ENCODE peak calls at places on chromosomes 13 and 19, in ten cellular contexts. P is MM.1S, X is dorsolateral prefrontal cortex, K is bronchial epithelial cell, V is foreskin fibroblast, A is hepatocyte, Y is HL-60, M is neural progenitor cell, W is AG10803, E is AG04449. I is an unnamed sample.

GRCh38 chr19:19597809-19598306 is 20.6 kb downstream of the PBX4 start:
- DNase-seq in P (no peak), X (no peak), K (no peak), V (no peak), A (no peak), Y (no peak), M (no peak), W (no peak), E (no peak), I (no peak)

GRCh38 chr13:103282571-103283450 is 216.6 kb upstream of the SLC10A2 start:
- DNase-seq in P (no peak), X (no peak), K (peak), V (peak), A (peak), Y (no peak), M (no peak), W (no peak), E (no peak), I (peak)

GRCh38 chr19:2207991-2208860 is 27.9 kb downstream of the PLEKHJ1 start:
- DNase-seq in P (no peak), X (no peak), K (peak), V (peak), A (peak), Y (no peak), M (peak), W (peak), E (no peak), I (peak)

GRCh38 chr19:42325896-42326771 is 699 bp downstream of the MEGF8 start:
- DNase-seq in P (peak), X (no peak), K (no peak), V (peak), A (no peak), Y (peak), M (no peak), W (no peak), E (no peak), I (no peak)

GRCh38 chr19:16057062-16057461 is 19.2 kb upstream of the TPM4 start:
- DNase-seq in P (no peak), X (no peak), K (no peak), V (no peak), A (no peak), Y (no peak), M (no peak), W (no peak), E (no peak), I (no peak)

GRCh38 chr19:8695911-8696310 is 2.7 kb downstream of the ACTL9 start:
- DNase-seq in P (no peak), X (no peak), K (no peak), V (no peak), A (no peak), Y (no peak), M (no peak), W (no peak), E (no peak), I (no peak)

GRCh38 chr19:49710372-49710951 is 19.5 kb downstream of the CPT1C start:
- DNase-seq in P (no peak), X (no peak), K (no peak), V (peak), A (no peak), Y (no peak), M (no peak), W (no peak), E (no peak), I (peak)

GRCh38 chr13:23615677-23616076 is 45.5 kb downstream of the TNFRSF19 start:
- DNase-seq in P (no peak), X (no peak), K (no peak), V (no peak), A (no peak), Y (no peak), M (peak), W (no peak), E (no peak), I (no peak)

GRCh38 chr19:532578-533484 is 1.3 kb downstream of the CDC34 start:
- DNase-seq in P (peak), X (peak), K (peak), V (peak), A (peak), Y (peak), M (peak), W (peak), E (no peak), I (peak)

GRCh38 chr19:39276740-39277139 is 8.5 kb downstream of the IFNL2 start:
- DNase-seq in P (no peak), X (no peak), K (no peak), V (no peak), A (no peak), Y (no peak), M (no peak), W (no peak), E (no peak), I (no peak)

GRCh38 chr13:67314405-67314804 is 84.3 kb upstream of the PCDH9 start:
- DNase-seq in P (no peak), X (no peak), K (no peak), V (no peak), A (no peak), Y (no peak), M (no peak), W (no peak), E (no peak), I (no peak)

GRCh38 chr13:74838096-74838495 is 643.9 kb downstream of the TBC1D4 start:
- DNase-seq in P (no peak), X (no peak), K (no peak), V (no peak), A (no peak), Y (no peak), M (no peak), W (no peak), E (no peak), I (no peak)

GRCh38 chr19:40862785-40863184 is 12.5 kb upstream of the CYP2A6 start:
- DNase-seq in P (no peak), X (no peak), K (peak), V (peak), A (peak), Y (peak), M (no peak), W (peak), E (peak), I (peak)

GRCh38 chr13:75129331-75129730 is 352.6 kb downstream of the TBC1D4 start:
- DNase-seq in P (no peak), X (no peak), K (no peak), V (peak), A (no peak), Y (no peak), M (no peak), W (peak), E (no peak), I (peak)

GRCh38 chr13:60226507-60226906 is 62.8 kb upstream of the DIAPH3 start:
- DNase-seq in P (no peak), X (no peak), K (peak), V (peak), A (peak), Y (no peak), M (peak), W (peak), E (no peak), I (peak)

GRCh38 chr13:21020581-21020980 is 40.8 kb downstream of the LATS2 start:
- DNase-seq in P (no peak), X (no peak), K (no peak), V (no peak), A (no peak), Y (no peak), M (no peak), W (no peak), E (no peak), I (no peak)

GRCh38 chr19:46124638-46125115 is at the start of gene IGFL3:
- DNase-seq in P (no peak), X (no peak), K (peak), V (peak), A (no peak), Y (no peak), M (no peak), W (peak), E (no peak), I (peak)

GRCh38 chr19:42066075-42066754 is 3.8 kb downstream of the GRIK5 start:
- DNase-seq in P (no peak), X (peak), K (peak), V (peak), A (no peak), Y (peak), M (peak), W (no peak), E (no peak), I (peak)

GRCh38 chr19:35207391-35207871 is 21.1 kb downstream of the FAM187B start:
- DNase-seq in P (peak), X (no peak), K (peak), V (no peak), A (no peak), Y (no peak), M (no peak), W (no peak), E (no peak), I (no peak)

GRCh38 chr19:18660051-18660910 is 23.2 kb upstream of the CRTC1 start:
- DNase-seq in P (no peak), X (no peak), K (no peak), V (peak), A (no peak), Y (no peak), M (no peak), W (no peak), E (no peak), I (peak)

GRCh38 chr13:48496796-48497195 is 36.1 kb downstream of the RCBTB2 start:
- DNase-seq in P (no peak), X (no peak), K (no peak), V (no peak), A (no peak), Y (no peak), M (no peak), W (no peak), E (no peak), I (no peak)

GRCh38 chr13:27535546-27535945 is 84.8 kb downstream of the LNX2 start:
- DNase-seq in P (no peak), X (no peak), K (peak), V (peak), A (no peak), Y (no peak), M (no peak), W (peak), E (no peak), I (no peak)

GRCh38 chr19:42200116-42200740 is 17.2 kb downstream of the DEDD2 start:
- DNase-seq in P (no peak), X (no peak), K (no peak), V (no peak), A (no peak), Y (no peak), M (no peak), W (no peak), E (no peak), I (no peak)

DNA sequence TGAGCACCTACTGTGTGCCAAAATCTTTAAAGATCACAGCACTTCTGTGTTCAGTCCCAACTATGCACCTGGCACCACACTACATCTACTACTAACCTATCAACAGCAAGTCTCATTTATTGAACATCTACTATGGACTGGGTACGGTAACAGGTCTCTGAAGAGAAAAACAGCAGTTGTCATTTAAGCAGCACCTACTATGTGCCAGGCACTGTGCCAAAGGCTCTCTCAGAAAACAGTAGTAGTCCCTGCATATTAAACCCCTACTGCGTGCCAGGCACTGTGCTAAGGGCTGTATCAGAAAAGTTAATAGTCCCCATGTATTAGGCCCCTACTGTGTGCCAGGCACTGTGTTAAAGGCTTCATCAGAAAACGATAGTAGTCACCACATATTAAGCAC is 106.2 kb downstream of the PTPRS start:
- DNase-seq in P (no peak), X (no peak), K (no peak), V (no peak), A (no peak), Y (no peak), M (no peak), W (no peak), E (no peak), I (no peak)
- H3K4me3 ChIP-seq in P (no peak), X (no peak), K (no peak), V (no peak), A (no peak), Y (no peak), M (no peak), W (no peak), E (no peak), I (no peak)

DNA sequence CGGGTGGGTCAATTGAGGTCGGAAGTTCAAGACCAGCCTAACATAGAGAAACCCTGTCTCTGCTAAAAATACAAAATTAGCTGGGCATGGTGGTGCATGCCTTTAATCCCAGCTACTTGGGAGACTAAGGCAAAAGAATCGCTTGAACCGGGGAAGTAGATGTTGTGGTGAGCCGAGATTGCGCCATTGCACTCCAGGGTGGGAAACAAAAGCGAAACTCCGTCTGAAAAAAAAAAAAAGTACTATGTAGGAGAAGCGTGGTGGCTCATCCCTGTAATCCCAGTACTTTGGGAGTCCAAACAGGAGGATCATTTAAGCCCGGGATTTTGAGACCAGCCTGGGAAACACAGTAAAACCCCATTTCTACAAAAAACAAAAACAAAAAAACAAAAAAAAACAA is 22.7 kb upstream of the ERVV-1 start:
- DNase-seq in P (no peak), X (no peak), K (no peak), V (no peak), A (no peak), Y (no peak), M (no peak), W (no peak), E (no peak), I (peak)
- TF ChIP-seq CTCF in P (no peak), X (no peak), K (no peak), V (no peak), A (no peak), Y (no peak), M (no peak), W (no peak), E (no peak), I (no peak)

DNA sequence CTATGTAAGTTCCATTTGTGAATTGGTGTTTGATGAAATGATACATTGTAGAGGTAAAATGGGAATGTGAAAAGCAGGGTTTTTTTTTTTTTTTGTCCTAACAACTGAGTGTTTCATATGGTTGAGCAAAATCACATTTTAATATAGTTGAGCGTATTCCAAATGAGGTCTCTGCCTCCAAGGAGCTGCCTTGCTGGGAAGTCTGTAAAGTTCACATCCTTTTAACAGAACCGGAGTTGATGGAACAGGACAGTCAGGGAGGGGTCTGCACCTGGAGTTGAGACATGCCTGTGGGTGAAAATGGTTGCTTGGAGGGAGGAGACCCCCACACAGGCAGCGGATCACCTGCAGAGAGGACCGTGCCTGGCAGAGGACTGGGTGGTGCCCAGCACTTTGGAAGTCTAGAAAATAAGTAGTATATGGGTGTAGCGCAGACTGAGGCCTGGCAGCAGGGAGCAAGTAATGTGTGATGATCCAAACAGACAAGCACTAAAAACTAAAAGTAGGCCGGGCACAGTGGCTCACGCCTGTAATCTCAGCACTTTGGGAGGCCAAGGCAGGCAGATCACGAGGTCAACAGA is 75.2 kb upstream of the UBAC2 start:
- DNase-seq in P (no peak), X (no peak), K (no peak), V (peak), A (no peak), Y (no peak), M (no peak), W (no peak), E (no peak), I (no peak)
- H3K4me3 ChIP-seq in P (no peak), X (no peak), K (no peak), V (no peak), A (no peak), Y (no peak), M (no peak), W (no peak), E (no peak), I (no peak)

GRCh38 chr13:109783815-109784589 is 2.4 kb downstream of the IRS2 start:
- DNase-seq in P (no peak), X (no peak), K (no peak), V (peak), A (no peak), Y (no peak), M (no peak), W (no peak), E (no peak), I (no peak)

GRCh38 chr13:109782066-109782822 is 4.1 kb downstream of the IRS2 start:
- DNase-seq in P (no peak), X (no peak), K (no peak), V (peak), A (no peak), Y (no peak), M (no peak), W (no peak), E (no peak), I (no peak)

GRCh38 chr13:109784590-109785140 is 1.7 kb downstream of the IRS2 start:
- DNase-seq in P (no peak), X (peak), K (no peak), V (peak), A (peak), Y (peak), M (peak), W (peak), E (no peak), I (peak)

GRCh38 chr13:109782823-109783411 is 3.5 kb downstream of the IRS2 start:
- DNase-seq in P (no peak), X (no peak), K (no peak), V (no peak), A (no peak), Y (no peak), M (no peak), W (no peak), E (no peak), I (no peak)

DNA sequence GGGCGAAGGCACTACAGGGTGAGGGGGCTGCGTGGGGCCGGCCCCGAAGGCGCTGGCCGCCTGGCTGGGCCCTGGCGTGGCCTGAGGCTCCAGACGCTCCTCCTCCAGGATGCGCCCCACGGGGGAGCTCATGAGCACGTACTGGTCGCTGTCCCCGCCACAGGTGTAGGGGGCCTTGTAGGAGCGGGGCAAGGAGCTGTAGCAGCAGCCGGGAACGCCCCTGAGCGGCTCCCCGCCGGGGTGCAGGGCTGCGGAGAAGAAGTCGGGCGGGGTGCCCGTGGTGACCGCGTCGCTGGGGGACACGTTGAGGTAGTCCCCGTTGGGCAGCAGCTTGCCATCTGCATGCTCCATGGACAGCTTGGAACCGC is 3.0 kb downstream of the IRS2 start:
- DNase-seq in P (no peak), X (no peak), K (no peak), V (peak), A (no peak), Y (no peak), M (peak), W (no peak), E (no peak), I (no peak)
- TF ChIP-seq CTCF in P (no peak), X (no peak), K (no peak), V (no peak), A (no peak), Y (no peak), M (no peak), W (no peak), E (no peak), I (no peak)

I was measured in fibroblast of mammary gland.